ENCODE peak calls at places on chromosomes 4 and X, in five cellular contexts. One of them, this sample, is unnamed.

GRCh38 chr4:187309456-187309855 is 585.8 kb upstream of the FAT1 start:
- DNase-seq in Calu3: no peak
- DNase-seq in NCI-H1105: no peak
- DNase-seq in mammary epithelial cell: peak
- DNase-seq in HuH-7.5: no peak
- DNase-seq in this sample: no peak

GRCh38 chr4:26356067-26356466 is 35.3 kb downstream of the RBPJ start:
- DNase-seq in Calu3: no peak
- DNase-seq in HuH-7.5: no peak
- DNase-seq in NCI-H1105: no peak
- DNase-seq in mammary epithelial cell: peak
- DNase-seq in this sample: no peak

GRCh38 chr4:145289403-145290076 is 109.2 kb upstream of the OTUD4 start:
- DNase-seq in mammary epithelial cell: no peak
- DNase-seq in NCI-H1105: no peak
- DNase-seq in Calu3: no peak
- DNase-seq in HuH-7.5: no peak
- DNase-seq in this sample: no peak

GRCh38 chr4:40333921-40334352 is 1.2 kb upstream of the CHRNA9 start:
- DNase-seq in mammary epithelial cell: peak
- DNase-seq in NCI-H1105: no peak
- DNase-seq in HuH-7.5: no peak
- DNase-seq in Calu3: no peak
- DNase-seq in this sample: no peak

GRCh38 chr4:125529071-125529470 is 214.3 kb downstream of the FAT4 start:
- DNase-seq in NCI-H1105: no peak
- DNase-seq in HuH-7.5: no peak
- DNase-seq in mammary epithelial cell: no peak
- DNase-seq in Calu3: no peak
- DNase-seq in this sample: no peak

GRCh38 chr4:124121511-124121934 is 591.0 kb downstream of the ANKRD50 start:
- DNase-seq in mammary epithelial cell: peak
- DNase-seq in Calu3: peak
- DNase-seq in HuH-7.5: no peak
- DNase-seq in NCI-H1105: no peak
- DNase-seq in this sample: no peak

GRCh38 chr4:70269674-70270073 is 27.3 kb downstream of the CSN3 start:
- DNase-seq in mammary epithelial cell: peak
- DNase-seq in Calu3: no peak
- DNase-seq in NCI-H1105: no peak
- DNase-seq in HuH-7.5: no peak
- DNase-seq in this sample: peak

GRCh38 chr4:89707467-89707866 is 129.5 kb downstream of the SNCA start:
- DNase-seq in HuH-7.5: no peak
- DNase-seq in Calu3: no peak
- DNase-seq in NCI-H1105: no peak
- DNase-seq in mammary epithelial cell: no peak
- DNase-seq in this sample: no peak

GRCh38 chrX:153583433-153583832 is 15.5 kb downstream of the CCNQ start:
- DNase-seq in HuH-7.5: no peak
- DNase-seq in Calu3: no peak
- DNase-seq in mammary epithelial cell: no peak
- DNase-seq in NCI-H1105: no peak
- DNase-seq in this sample: no peak

GRCh38 chr4:185335579-185335978 is 60.1 kb downstream of the LRP2BP start:
- DNase-seq in mammary epithelial cell: peak
- DNase-seq in NCI-H1105: no peak
- DNase-seq in HuH-7.5: no peak
- DNase-seq in Calu3: no peak
- DNase-seq in this sample: no peak

GRCh38 chr4:22869235-22869634 is 176.5 kb downstream of the GBA3 start:
- DNase-seq in NCI-H1105: no peak
- DNase-seq in HuH-7.5: no peak
- DNase-seq in mammary epithelial cell: no peak
- DNase-seq in Calu3: no peak
- DNase-seq in this sample: no peak

GRCh38 chrX:13937370-13938052 is 92.2 kb downstream of the GEMIN8 start:
- DNase-seq in NCI-H1105: no peak
- DNase-seq in Calu3: peak
- DNase-seq in mammary epithelial cell: no peak
- DNase-seq in HuH-7.5: no peak
- DNase-seq in this sample: no peak

GRCh38 chr4:169184236-169184635 is 86.5 kb downstream of the SH3RF1 start:
- DNase-seq in NCI-H1105: no peak
- DNase-seq in Calu3: no peak
- DNase-seq in HuH-7.5: no peak
- DNase-seq in mammary epithelial cell: no peak
- DNase-seq in this sample: no peak

GRCh38 chr4:185709802-185710486 is 102.0 kb downstream of the SORBS2 start:
- DNase-seq in mammary epithelial cell: peak
- DNase-seq in NCI-H1105: no peak
- DNase-seq in HuH-7.5: no peak
- DNase-seq in Calu3: no peak
- DNase-seq in this sample: no peak

GRCh38 chr4:5874811-5875465 is 17.9 kb downstream of the CRMP1 start:
- DNase-seq in mammary epithelial cell: peak
- DNase-seq in NCI-H1105: no peak
- DNase-seq in HuH-7.5: no peak
- DNase-seq in Calu3: no peak
- DNase-seq in this sample: peak

GRCh38 chr4:163540977-163541376 is 46.5 kb downstream of the TMA16 start:
- DNase-seq in NCI-H1105: no peak
- DNase-seq in mammary epithelial cell: peak
- DNase-seq in Calu3: no peak
- DNase-seq in HuH-7.5: no peak
- DNase-seq in this sample: no peak

GRCh38 chr4:26226978-26227377 is 93.8 kb upstream of the RBPJ start:
- DNase-seq in HuH-7.5: no peak
- DNase-seq in NCI-H1105: no peak
- DNase-seq in Calu3: no peak
- DNase-seq in mammary epithelial cell: no peak
- DNase-seq in this sample: no peak

GRCh38 chrX:107733686-107734085 is 41.9 kb downstream of the TSC22D3 start:
- DNase-seq in mammary epithelial cell: no peak
- DNase-seq in NCI-H1105: no peak
- DNase-seq in Calu3: no peak
- DNase-seq in HuH-7.5: no peak
- DNase-seq in this sample: no peak

GRCh38 chrX:153900806-153901752 is 3.4 kb upstream of the AVPR2 start:
- DNase-seq in NCI-H1105: peak
- DNase-seq in Calu3: peak
- DNase-seq in mammary epithelial cell: peak
- DNase-seq in HuH-7.5: no peak
- DNase-seq in this sample: peak

GRCh38 chr4:110347805-110348204 is 128.2 kb upstream of the ENPEP start:
- DNase-seq in mammary epithelial cell: no peak
- DNase-seq in Calu3: no peak
- DNase-seq in NCI-H1105: no peak
- DNase-seq in HuH-7.5: no peak
- DNase-seq in this sample: no peak

GRCh38 chrX:12973561-12974216 is 1.2 kb upstream of the TMSB4X start:
- DNase-seq in mammary epithelial cell: no peak
- DNase-seq in HuH-7.5: no peak
- DNase-seq in Calu3: peak
- DNase-seq in NCI-H1105: peak
- DNase-seq in this sample: no peak

GRCh38 chr4:179472164-179472563 is 2029.9 kb upstream of the AGA start:
- DNase-seq in HuH-7.5: no peak
- DNase-seq in Calu3: no peak
- DNase-seq in mammary epithelial cell: no peak
- DNase-seq in NCI-H1105: no peak
- DNase-seq in this sample: no peak

GRCh38 chr4:57095956-57096355 is 14.2 kb downstream of the IGFBP7 start:
- DNase-seq in mammary epithelial cell: no peak
- DNase-seq in HuH-7.5: no peak
- DNase-seq in Calu3: no peak
- DNase-seq in NCI-H1105: no peak
- DNase-seq in this sample: no peak

GRCh38 chrX:129840334-129840733 is 3.4 kb downstream of the ZDHHC9 start:
- DNase-seq in NCI-H1105: no peak
- DNase-seq in mammary epithelial cell: no peak
- DNase-seq in HuH-7.5: no peak
- DNase-seq in Calu3: no peak
- DNase-seq in this sample: no peak

GRCh38 chrX:100408643-100409315 is 1.3 kb downstream of the PCDH19 start:
- DNase-seq in NCI-H1105: no peak
- DNase-seq in mammary epithelial cell: no peak
- DNase-seq in HuH-7.5: no peak
- DNase-seq in Calu3: no peak
- DNase-seq in this sample: no peak

GRCh38 chrX:52261463-52262194 is 76.9 kb downstream of the MAGED4 start:
- DNase-seq in Calu3: peak
- DNase-seq in NCI-H1105: peak
- DNase-seq in HuH-7.5: peak
- DNase-seq in mammary epithelial cell: peak
- DNase-seq in this sample: peak

GRCh38 chrX:68196939-68197791 is 236.1 kb downstream of the OPHN1 start:
- DNase-seq in Calu3: peak
- DNase-seq in NCI-H1105: peak
- DNase-seq in mammary epithelial cell: peak
- DNase-seq in HuH-7.5: peak
- DNase-seq in this sample: peak

GRCh38 chrX:77505227-77505626 is 58.0 kb downstream of the FGF16 start:
- DNase-seq in HuH-7.5: no peak
- DNase-seq in Calu3: peak
- DNase-seq in mammary epithelial cell: no peak
- DNase-seq in NCI-H1105: no peak
- DNase-seq in this sample: no peak

GRCh38 chr4:113646456-113646809 is 115.1 kb downstream of the CAMK2D start:
- DNase-seq in Calu3: no peak
- DNase-seq in HuH-7.5: no peak
- DNase-seq in mammary epithelial cell: peak
- DNase-seq in NCI-H1105: no peak
- DNase-seq in this sample: no peak